ENCODE peak calls at places on chromosomes 6 and 20, in six cellular contexts. D, M, B, Z, S and J are unnamed samples.

GRCh38 chr20:19427480-19427879 is 215.0 kb downstream of the SLC24A3 start:
- DNase-seq in S (no peak), Z (peak; percentile 13), B (no peak), M (peak; percentile 27), D (no peak), J (no peak)

GRCh38 chr6:114785235-114786127 is 442.7 kb upstream of the HS3ST5 start:
- DNase-seq in D (no peak), B (peak; percentile 41), Z (no peak), M (no peak), S (no peak), J (peak; percentile 46)

GRCh38 chr6:39062014-39062740 is 13.6 kb downstream of the GLP1R start:
- DNase-seq in D (no peak), M (no peak), S (no peak), Z (no peak), B (no peak), J (no peak)

GRCh38 chr20:44176833-44177533 is 10.0 kb downstream of the JPH2 start:
- DNase-seq in B (peak; percentile 62), D (no peak), M (peak; percentile 46), Z (peak; percentile 56), S (no peak), J (no peak)

GRCh38 chr6:5112065-5112799 is 27.1 kb downstream of the PPP1R3G start:
- DNase-seq in M (no peak), B (peak; percentile 55), Z (peak; percentile 90), S (no peak), D (no peak), J (peak; percentile 75)

GRCh38 chr6:106790935-106791334 is 161.6 kb downstream of the QRSL1 start:
- DNase-seq in M (no peak), D (no peak), Z (no peak), B (no peak), S (no peak), J (no peak)

GRCh38 chr20:23048283-23049200 is 930 bp downstream of the THBD start:
- DNase-seq in Z (peak; percentile 78), S (peak; percentile 23), B (peak; percentile 55), M (peak; percentile 84), D (no peak), J (peak; percentile 8)

GRCh38 chr20:36270744-36271638 is 34.7 kb downstream of the AAR2 start:
- DNase-seq in S (no peak), B (no peak), Z (no peak), D (no peak), M (peak; percentile 45), J (no peak)

GRCh38 chr6:64034840-64035656 is 399.4 kb downstream of the PHF3 start:
- DNase-seq in Z (peak; percentile 4), D (no peak), M (no peak), S (peak; percentile 42), B (peak; percentile 65), J (no peak)
- H2AFZ ChIP-seq in Z (no peak overlapping the region), D (no peak overlapping the region), M (no peak overlapping the region), S (no peak overlapping the region), B (no peak overlapping the region), J (no peak overlapping the region)

GRCh38 chr6:41182069-41183034 is 18.6 kb downstream of the TREML2 start:
- DNase-seq in D (peak; percentile 80), M (peak; percentile 84), Z (peak; percentile 59), S (peak; percentile 51), B (peak; percentile 62), J (peak; percentile 18)
- H2AFZ ChIP-seq in D (peak overlapping the region; percentile 65), M (peak overlapping the region; percentile 6), Z (no peak overlapping the region), S (no peak overlapping the region), B (no peak overlapping the region), J (no peak overlapping the region)

GRCh38 chr6:113649276-113649675 is 207.9 kb upstream of the MARCKS start:
- DNase-seq in Z (no peak), S (no peak), M (no peak), B (no peak), D (no peak), J (peak; percentile 56)
- H2AFZ ChIP-seq in Z (no peak overlapping the region), S (no peak overlapping the region), M (peak overlapping the region; percentile 25), B (no peak overlapping the region), D (peak overlapping the region; percentile 79), J (no peak overlapping the region)

GRCh38 chr6:28658475-28659249 is 133.0 kb downstream of the GPX5 start:
- DNase-seq in M (peak; percentile 54), Z (peak; percentile 28), D (peak; percentile 23), S (peak; percentile 11), B (peak; percentile 30), J (no peak)

GRCh38 chr6:28656715-28657114 is 131.0 kb downstream of the GPX5 start:
- DNase-seq in Z (no peak), B (no peak), S (no peak), D (peak; percentile 26), M (no peak), J (no peak)

GRCh38 chr6:28657367-28657755 is 131.7 kb downstream of the GPX5 start:
- DNase-seq in S (no peak), D (no peak), B (no peak), Z (peak; percentile 24), M (no peak), J (no peak)

GRCh38 chr6:28659250-28659566 is 133.5 kb downstream of the GPX5 start:
- DNase-seq in Z (no peak), S (no peak), M (no peak), D (no peak), B (no peak), J (no peak)

GRCh38 chr6:28657756-28658465 is 132.2 kb downstream of the GPX5 start:
- DNase-seq in M (peak; percentile 77), D (peak; percentile 78), B (peak; percentile 75), Z (peak; percentile 78), S (peak; percentile 79), J (peak; percentile 33)
- H2AFZ ChIP-seq in M (peak overlapping the region; percentile 90), D (peak overlapping the region; percentile 98), B (peak overlapping the region; percentile 69), Z (peak overlapping the region; percentile 79), S (no peak overlapping the region), J (peak overlapping the region; percentile 68)

GRCh38 chr6:41966214-41966920 is 24.8 kb upstream of the CCND3 start:
- DNase-seq in S (no peak), M (no peak), B (no peak), D (no peak), Z (peak; percentile 20), J (peak; percentile 70)
- H2AFZ ChIP-seq in S (no peak overlapping the region), M (no peak overlapping the region), B (peak overlapping the region; percentile 33), D (no peak overlapping the region), Z (no peak overlapping the region), J (no peak overlapping the region)

DNA sequence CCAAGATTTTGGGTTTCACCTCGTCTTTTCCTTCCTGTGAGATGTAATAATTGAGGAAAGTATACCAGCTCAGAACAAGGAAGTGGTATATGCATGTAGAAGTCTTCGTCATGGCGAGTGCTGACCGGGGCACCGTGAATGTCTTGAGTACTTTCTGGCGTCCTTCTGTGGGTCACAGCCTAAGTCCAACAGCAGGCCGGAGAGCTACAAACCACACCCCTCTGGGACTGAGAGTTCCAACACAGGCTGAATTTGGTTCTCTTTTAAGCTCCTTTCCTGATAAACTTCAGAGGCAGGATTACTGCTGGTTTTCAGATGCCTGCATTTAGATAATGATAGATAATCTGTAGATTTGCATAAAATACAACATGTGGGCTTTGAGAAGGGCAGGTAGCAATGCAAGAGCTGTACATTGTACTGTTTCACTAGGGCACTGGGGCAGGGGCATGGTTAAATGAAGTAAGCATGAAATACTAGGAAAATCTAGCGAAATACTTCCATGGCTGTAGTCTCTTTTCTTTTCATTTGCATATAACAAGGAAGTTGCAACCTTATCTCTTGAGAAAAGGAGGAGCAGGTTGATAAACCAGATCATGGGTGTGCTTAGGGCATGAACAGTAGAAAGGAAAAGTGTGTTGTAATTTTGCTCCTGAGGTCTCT is at the start of gene ADTRP:
- DNase-seq in D (no peak), M (no peak), Z (no peak), B (no peak), S (no peak), J (no peak)
- H2AFZ ChIP-seq in D (no peak within 1 kb of the TSS), M (peak within 1 kb of the TSS; percentile 76), Z (peak within 1 kb of the TSS; percentile 8), B (no peak within 1 kb of the TSS), S (no peak within 1 kb of the TSS), J (no peak within 1 kb of the TSS)

GRCh38 chr6:160362556-160362955 is 14.4 kb downstream of the SLC22A3 start:
- DNase-seq in M (no peak), D (no peak), S (no peak), B (no peak), Z (no peak), J (no peak)
- H2AFZ ChIP-seq in M (no peak overlapping the region), D (no peak overlapping the region), S (no peak overlapping the region), B (no peak overlapping the region), Z (no peak overlapping the region), J (no peak overlapping the region)